ENCODE peak calls at places on chromosomes 6 and 20, in seven cellular contexts. One of them, this sample, is unnamed.
A peak's percentile ranks its signal among the peaks of the same experiment; 100 is the strongest.

GRCh38 chr20:47335251-47336012 is 21.1 kb downstream of the ZMYND8 start:
- DNase-seq in epithelial cell of esophagus: no peak
- DNase-seq in Calu3: no peak
- DNase-seq in B cell: no peak
- DNase-seq in fibroblast of villous mesenchyme: no peak
- DNase-seq in heart right ventricle: no peak
- DNase-seq in astrocyte of the spinal cord: no peak
- DNase-seq in this sample: no peak

GRCh38 chr6:22349051-22349450 is 52.2 kb upstream of the PRL start:
- DNase-seq in heart right ventricle: no peak
- DNase-seq in Calu3: no peak
- DNase-seq in fibroblast of villous mesenchyme: no peak
- DNase-seq in epithelial cell of esophagus: no peak
- DNase-seq in astrocyte of the spinal cord: no peak
- DNase-seq in B cell: no peak
- DNase-seq in this sample: no peak

GRCh38 chr6:110039996-110040383 is 61.9 kb downstream of the GPR6 start:
- DNase-seq in epithelial cell of esophagus: peak; percentile 54
- DNase-seq in heart right ventricle: no peak
- DNase-seq in B cell: peak; percentile 33
- DNase-seq in fibroblast of villous mesenchyme: peak; percentile 14
- DNase-seq in Calu3: peak; percentile 62
- DNase-seq in astrocyte of the spinal cord: peak; percentile 22
- DNase-seq in this sample: peak; percentile 32

GRCh38 chr6:159169557-159170332 is 545 bp downstream of the FNDC1 start:
- DNase-seq in epithelial cell of esophagus: peak; percentile 34
- DNase-seq in astrocyte of the spinal cord: peak; percentile 46
- DNase-seq in heart right ventricle: peak; percentile 23
- DNase-seq in Calu3: peak; percentile 18
- DNase-seq in fibroblast of villous mesenchyme: peak; percentile 13
- DNase-seq in B cell: peak; percentile 38
- DNase-seq in this sample: peak; percentile 44

GRCh38 chr20:1308067-1308701 is 20.8 kb downstream of the SDCBP2 start:
- DNase-seq in fibroblast of villous mesenchyme: no peak
- DNase-seq in Calu3: no peak
- DNase-seq in heart right ventricle: no peak
- DNase-seq in B cell: no peak
- DNase-seq in astrocyte of the spinal cord: no peak
- DNase-seq in epithelial cell of esophagus: no peak
- DNase-seq in this sample: no peak

GRCh38 chr20:38799248-38799647 is 6.2 kb upstream of the PPP1R16B start:
- DNase-seq in astrocyte of the spinal cord: no peak
- DNase-seq in B cell: no peak
- DNase-seq in Calu3: no peak
- DNase-seq in heart right ventricle: no peak
- DNase-seq in fibroblast of villous mesenchyme: no peak
- DNase-seq in epithelial cell of esophagus: no peak
- DNase-seq in this sample: no peak

GRCh38 chr6:10256113-10256690 is 158.7 kb downstream of the TFAP2A start:
- DNase-seq in astrocyte of the spinal cord: no peak
- DNase-seq in B cell: no peak
- DNase-seq in fibroblast of villous mesenchyme: no peak
- DNase-seq in epithelial cell of esophagus: no peak
- DNase-seq in heart right ventricle: no peak
- DNase-seq in Calu3: peak; percentile 16
- DNase-seq in this sample: peak; percentile 15

GRCh38 chr20:17654649-17655285 is 27.3 kb downstream of the RRBP1 start:
- DNase-seq in heart right ventricle: peak; percentile 46
- DNase-seq in Calu3: peak; percentile 2
- DNase-seq in fibroblast of villous mesenchyme: peak; percentile 60
- DNase-seq in epithelial cell of esophagus: peak; percentile 27
- DNase-seq in astrocyte of the spinal cord: peak; percentile 47
- DNase-seq in B cell: no peak
- DNase-seq in this sample: no peak

GRCh38 chr6:56713285-56713684 is 70.6 kb upstream of the DST start:
- DNase-seq in heart right ventricle: no peak
- DNase-seq in Calu3: peak; percentile 69
- DNase-seq in fibroblast of villous mesenchyme: peak; percentile 78
- DNase-seq in epithelial cell of esophagus: peak; percentile 85
- DNase-seq in astrocyte of the spinal cord: peak; percentile 88
- DNase-seq in B cell: no peak
- DNase-seq in this sample: no peak

GRCh38 chr20:55684578-55684977 is 320.7 kb downstream of the CBLN4 start:
- DNase-seq in fibroblast of villous mesenchyme: no peak
- DNase-seq in epithelial cell of esophagus: no peak
- DNase-seq in heart right ventricle: no peak
- DNase-seq in astrocyte of the spinal cord: no peak
- DNase-seq in Calu3: no peak
- DNase-seq in B cell: no peak
- DNase-seq in this sample: no peak

GRCh38 chr20:24998631-24999445 is 6.3 kb upstream of the APMAP start:
- DNase-seq in B cell: no peak
- DNase-seq in heart right ventricle: no peak
- DNase-seq in epithelial cell of esophagus: no peak
- DNase-seq in Calu3: no peak
- DNase-seq in astrocyte of the spinal cord: no peak
- DNase-seq in fibroblast of villous mesenchyme: no peak
- DNase-seq in this sample: no peak

GRCh38 chr6:33708516-33709204 is 2.8 kb downstream of the UQCC2 start:
- DNase-seq in astrocyte of the spinal cord: no peak
- DNase-seq in heart right ventricle: no peak
- DNase-seq in epithelial cell of esophagus: no peak
- DNase-seq in B cell: no peak
- DNase-seq in Calu3: no peak
- DNase-seq in fibroblast of villous mesenchyme: no peak
- DNase-seq in this sample: no peak

GRCh38 chr6:111381126-111381525 is 101.9 kb downstream of the REV3L start:
- DNase-seq in astrocyte of the spinal cord: peak; percentile 7
- DNase-seq in heart right ventricle: no peak
- DNase-seq in epithelial cell of esophagus: no peak
- DNase-seq in fibroblast of villous mesenchyme: peak; percentile 33
- DNase-seq in B cell: no peak
- DNase-seq in Calu3: no peak
- DNase-seq in this sample: no peak

GRCh38 chr6:44388135-44388487 is 605 bp downstream of the CDC5L start:
- DNase-seq in astrocyte of the spinal cord: no peak
- DNase-seq in fibroblast of villous mesenchyme: peak; percentile 13
- DNase-seq in heart right ventricle: no peak
- DNase-seq in Calu3: no peak
- DNase-seq in B cell: no peak
- DNase-seq in epithelial cell of esophagus: no peak
- DNase-seq in this sample: no peak

GRCh38 chr6:25585225-25585624 is 66.8 kb upstream of the SCGN start:
- DNase-seq in fibroblast of villous mesenchyme: no peak
- DNase-seq in astrocyte of the spinal cord: no peak
- DNase-seq in epithelial cell of esophagus: no peak
- DNase-seq in Calu3: no peak
- DNase-seq in B cell: no peak
- DNase-seq in heart right ventricle: no peak
- DNase-seq in this sample: no peak

GRCh38 chr6:163547287-163547686 is 132.8 kb downstream of the QKI start:
- DNase-seq in Calu3: no peak
- DNase-seq in epithelial cell of esophagus: no peak
- DNase-seq in B cell: no peak
- DNase-seq in astrocyte of the spinal cord: no peak
- DNase-seq in fibroblast of villous mesenchyme: no peak
- DNase-seq in heart right ventricle: no peak
- DNase-seq in this sample: no peak

GRCh38 chr6:142207265-142207877 is 60.3 kb downstream of the VTA1 start:
- DNase-seq in astrocyte of the spinal cord: peak; percentile 62
- DNase-seq in epithelial cell of esophagus: peak; percentile 68
- DNase-seq in heart right ventricle: no peak
- DNase-seq in B cell: no peak
- DNase-seq in fibroblast of villous mesenchyme: peak; percentile 74
- DNase-seq in Calu3: peak; percentile 44
- DNase-seq in this sample: no peak

GRCh38 chr20:31908424-31908823 is 38.0 kb downstream of the TTLL9 start:
- DNase-seq in astrocyte of the spinal cord: no peak
- DNase-seq in heart right ventricle: no peak
- DNase-seq in fibroblast of villous mesenchyme: no peak
- DNase-seq in epithelial cell of esophagus: no peak
- DNase-seq in Calu3: peak; percentile 22
- DNase-seq in B cell: no peak
- DNase-seq in this sample: no peak

GRCh38 chr6:26613201-26613600 is 16.4 kb downstream of the ABT1 start:
- DNase-seq in epithelial cell of esophagus: no peak
- DNase-seq in B cell: no peak
- DNase-seq in heart right ventricle: no peak
- DNase-seq in astrocyte of the spinal cord: no peak
- DNase-seq in fibroblast of villous mesenchyme: no peak
- DNase-seq in Calu3: no peak
- DNase-seq in this sample: no peak

GRCh38 chr20:61387961-61388360 is 135.9 kb downstream of the CDH4 start:
- DNase-seq in astrocyte of the spinal cord: no peak
- DNase-seq in fibroblast of villous mesenchyme: no peak
- DNase-seq in Calu3: no peak
- DNase-seq in B cell: no peak
- DNase-seq in heart right ventricle: no peak
- DNase-seq in epithelial cell of esophagus: no peak
- DNase-seq in this sample: no peak

GRCh38 chr20:50169329-50169823 is 15.9 kb upstream of the PEDS1 start:
- DNase-seq in astrocyte of the spinal cord: peak; percentile 81
- DNase-seq in fibroblast of villous mesenchyme: peak; percentile 83
- DNase-seq in heart right ventricle: peak; percentile 77
- DNase-seq in B cell: peak; percentile 68
- DNase-seq in epithelial cell of esophagus: peak; percentile 76
- DNase-seq in Calu3: peak; percentile 91
- DNase-seq in this sample: peak; percentile 74

GRCh38 chr20:19757973-19758887 is at the start of gene RIN2:
- DNase-seq in B cell: peak; percentile 72
- DNase-seq in heart right ventricle: peak; percentile 89
- DNase-seq in Calu3: peak; percentile 64
- DNase-seq in fibroblast of villous mesenchyme: peak; percentile 91
- DNase-seq in epithelial cell of esophagus: peak; percentile 95
- DNase-seq in astrocyte of the spinal cord: peak; percentile 93
- DNase-seq in this sample: peak; percentile 30

GRCh38 chr6:126038234-126038633 is 51.9 kb downstream of the TRMT11 start:
- DNase-seq in Calu3: no peak
- DNase-seq in astrocyte of the spinal cord: no peak
- DNase-seq in heart right ventricle: no peak
- DNase-seq in epithelial cell of esophagus: no peak
- DNase-seq in fibroblast of villous mesenchyme: peak; percentile 18
- DNase-seq in B cell: no peak
- DNase-seq in this sample: no peak

GRCh38 chr6:74871757-74872156 is 334.1 kb downstream of the COL12A1 start:
- DNase-seq in astrocyte of the spinal cord: peak; percentile 86
- DNase-seq in epithelial cell of esophagus: peak; percentile 90
- DNase-seq in Calu3: peak; percentile 33
- DNase-seq in fibroblast of villous mesenchyme: no peak
- DNase-seq in B cell: no peak
- DNase-seq in heart right ventricle: no peak
- DNase-seq in this sample: no peak

GRCh38 chr20:56362833-56363413 is 4.1 kb downstream of the FAM210B start:
- DNase-seq in epithelial cell of esophagus: no peak
- DNase-seq in fibroblast of villous mesenchyme: no peak
- DNase-seq in heart right ventricle: no peak
- DNase-seq in B cell: no peak
- DNase-seq in Calu3: no peak
- DNase-seq in astrocyte of the spinal cord: no peak
- DNase-seq in this sample: no peak

GRCh38 chr6:110216140-110216539 is 35.9 kb downstream of the CDC40 start:
- DNase-seq in heart right ventricle: no peak
- DNase-seq in fibroblast of villous mesenchyme: no peak
- DNase-seq in B cell: no peak
- DNase-seq in astrocyte of the spinal cord: no peak
- DNase-seq in epithelial cell of esophagus: no peak
- DNase-seq in Calu3: no peak
- DNase-seq in this sample: no peak

GRCh38 chr20:2652724-2653510 is 485 bp downstream of the NOP56 start:
- DNase-seq in B cell: peak; percentile 73
- DNase-seq in Calu3: no peak
- DNase-seq in astrocyte of the spinal cord: peak; percentile 22
- DNase-seq in fibroblast of villous mesenchyme: peak; percentile 29
- DNase-seq in heart right ventricle: peak; percentile 51
- DNase-seq in epithelial cell of esophagus: no peak
- DNase-seq in this sample: peak; percentile 65

GRCh38 chr20:48921883-48922867 is 664 bp downstream of the ARFGEF2 start:
- DNase-seq in fibroblast of villous mesenchyme: peak; percentile 61
- DNase-seq in astrocyte of the spinal cord: peak; percentile 20
- DNase-seq in Calu3: peak; percentile 84
- DNase-seq in epithelial cell of esophagus: peak; percentile 66
- DNase-seq in heart right ventricle: peak; percentile 62
- DNase-seq in B cell: no peak
- DNase-seq in this sample: no peak
- TF ChIP-seq CTCF in fibroblast of villous mesenchyme: no peak
- TF ChIP-seq CTCF in astrocyte of the spinal cord: no peak
- TF ChIP-seq CTCF in Calu3: peak; percentile 5
- TF ChIP-seq CTCF in epithelial cell of esophagus: no peak
- TF ChIP-seq CTCF in heart right ventricle: no peak
- TF ChIP-seq CTCF in B cell: no peak
- TF ChIP-seq CTCF in this sample: no peak

DNA sequence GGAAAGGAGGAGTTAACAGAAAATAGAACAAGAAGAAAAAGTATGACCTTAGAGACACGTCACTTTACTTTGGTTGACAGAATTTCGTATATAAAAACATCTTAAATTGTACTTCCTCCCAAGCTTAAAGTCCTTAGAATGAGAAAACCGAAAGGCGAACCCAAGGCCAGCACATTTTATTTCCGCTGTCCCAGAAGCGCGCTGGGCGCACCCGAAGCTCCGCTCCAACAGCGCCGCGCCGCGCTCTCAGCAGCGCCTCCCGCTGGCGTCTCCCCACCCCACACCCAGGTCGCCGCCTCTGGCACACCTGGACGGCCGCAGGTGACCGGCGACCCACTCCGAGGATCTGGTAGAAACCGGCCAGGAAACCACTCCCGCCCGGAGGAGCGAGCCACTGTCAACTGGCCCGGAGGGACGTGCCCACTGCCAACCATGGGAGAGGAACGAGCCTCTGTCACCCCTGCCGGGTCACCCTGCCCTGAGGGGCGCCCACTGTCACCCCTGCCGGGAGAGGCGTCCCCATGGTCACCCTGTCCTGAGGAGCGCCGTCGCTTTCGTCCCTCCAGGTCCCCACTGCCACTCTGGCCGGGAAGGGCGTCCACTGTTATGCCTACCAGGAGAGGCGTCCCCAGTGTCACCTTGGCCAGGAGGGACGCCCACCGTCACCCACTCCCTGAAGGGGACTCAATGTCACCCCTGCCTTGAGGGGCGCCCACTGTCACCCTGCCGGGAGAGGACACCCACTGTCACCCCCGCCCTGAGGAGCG is 824 bp downstream of the MPC1 start:
- DNase-seq in heart right ventricle: peak; percentile 73
- DNase-seq in epithelial cell of esophagus: peak; percentile 77
- DNase-seq in astrocyte of the spinal cord: peak; percentile 41
- DNase-seq in B cell: peak; percentile 75
- DNase-seq in Calu3: peak; percentile 94
- DNase-seq in fibroblast of villous mesenchyme: peak; percentile 56
- DNase-seq in this sample: peak; percentile 82
- TF ChIP-seq CTCF in heart right ventricle: peak; percentile 78
- TF ChIP-seq CTCF in epithelial cell of esophagus: peak; percentile 66
- TF ChIP-seq CTCF in astrocyte of the spinal cord: peak; percentile 70
- TF ChIP-seq CTCF in B cell: peak; percentile 92
- TF ChIP-seq CTCF in Calu3: peak; percentile 85
- TF ChIP-seq CTCF in fibroblast of villous mesenchyme: peak; percentile 60
- TF ChIP-seq CTCF in this sample: peak; percentile 96

GRCh38 chr6:127342946-127343752 is at the start of gene ECHDC1:
- DNase-seq in heart right ventricle: peak; percentile 59
- DNase-seq in fibroblast of villous mesenchyme: peak; percentile 75
- DNase-seq in Calu3: peak; percentile 43
- DNase-seq in astrocyte of the spinal cord: peak; percentile 78
- DNase-seq in B cell: peak; percentile 57
- DNase-seq in epithelial cell of esophagus: peak; percentile 68
- DNase-seq in this sample: peak; percentile 81
- TF ChIP-seq CTCF in heart right ventricle: no peak
- TF ChIP-seq CTCF in fibroblast of villous mesenchyme: peak; percentile 4
- TF ChIP-seq CTCF in Calu3: no peak
- TF ChIP-seq CTCF in astrocyte of the spinal cord: no peak
- TF ChIP-seq CTCF in B cell: no peak
- TF ChIP-seq CTCF in epithelial cell of esophagus: no peak
- TF ChIP-seq CTCF in this sample: no peak

GRCh38 chr6:122184260-122184934 is 215.1 kb upstream of the HSF2 start:
- DNase-seq in astrocyte of the spinal cord: peak; percentile 54
- DNase-seq in Calu3: no peak
- DNase-seq in epithelial cell of esophagus: peak; percentile 40
- DNase-seq in heart right ventricle: no peak
- DNase-seq in B cell: no peak
- DNase-seq in fibroblast of villous mesenchyme: peak; percentile 61
- DNase-seq in this sample: no peak
- TF ChIP-seq CTCF in astrocyte of the spinal cord: peak; percentile 45
- TF ChIP-seq CTCF in Calu3: no peak
- TF ChIP-seq CTCF in epithelial cell of esophagus: peak; percentile 45
- TF ChIP-seq CTCF in heart right ventricle: peak; percentile 38
- TF ChIP-seq CTCF in B cell: no peak
- TF ChIP-seq CTCF in fibroblast of villous mesenchyme: peak; percentile 57
- TF ChIP-seq CTCF in this sample: no peak